ENCODE peak calls at places on chromosome 9, in four cellular contexts. E is H1, I is K562, C is GM12891. H is an unnamed sample.
A peak's percentile ranks its signal among the peaks of the same experiment; 100 is the strongest.

GRCh38 chr9:97773723-97774122 is 76.6 kb upstream of the XPA start:
- DNase-seq in E (no peak), C (no peak), I (peak; percentile 36), H (no peak)

GRCh38 chr9:104992696-104993095 is 64.7 kb upstream of the ABCA1 start:
- DNase-seq in E (no peak), I (no peak), C (no peak), H (no peak)

GRCh38 chr9:126126807-126127206 is 199.8 kb upstream of the MVB12B start:
- DNase-seq in E (no peak), I (no peak), C (no peak), H (no peak)

GRCh38 chr9:93126151-93126781 is 7.8 kb downstream of the NINJ1 start:
- DNase-seq in I (no peak), C (peak; percentile 32), E (no peak), H (no peak)

GRCh38 chr9:78295731-78296130 is 1.2 kb upstream of the PSAT1 start:
- DNase-seq in I (no peak), E (no peak), C (no peak), H (no peak)

GRCh38 chr9:93654351-93654961 is 78.1 kb downstream of the PHF2 start:
- DNase-seq in C (no peak), I (no peak), E (no peak), H (no peak)

GRCh38 chr9:12776775-12777055 is 1.9 kb downstream of the LURAP1L start:
- DNase-seq in I (no peak), C (no peak), E (no peak), H (no peak)

GRCh38 chr9:126482361-126483044 is 131.2 kb upstream of the LMX1B start:
- DNase-seq in I (no peak), C (no peak), E (peak; percentile 36), H (no peak)

GRCh38 chr9:90836396-90837080 is 34.9 kb downstream of the SYK start:
- DNase-seq in I (no peak), C (no peak), E (no peak), H (no peak)

GRCh38 chr9:69073103-69073502 is 37.6 kb downstream of the FXN start:
- DNase-seq in E (no peak), I (no peak), C (no peak), H (no peak)

GRCh38 chr9:82354260-82354659 is 365.7 kb downstream of the SPATA31D1 start:
- DNase-seq in C (no peak), E (no peak), I (no peak), H (no peak)

GRCh38 chr9:133619791-133620190 is 10.6 kb upstream of the FAM163B start:
- DNase-seq in C (peak; percentile 56), E (no peak), I (no peak), H (no peak)

GRCh38 chr9:116855881-116856662 is 169.0 kb downstream of the TRIM32 start:
- DNase-seq in C (no peak), I (no peak), E (no peak), H (no peak)

GRCh38 chr9:103167530-103167929 is 172.4 kb downstream of the CYLC2 start:
- DNase-seq in C (no peak), E (no peak), I (no peak), H (no peak)

GRCh38 chr9:22529426-22530199 is 83.0 kb downstream of the DMRTA1 start:
- DNase-seq in C (no peak), E (no peak), I (no peak), H (no peak)

GRCh38 chr9:96222132-96222531 is 79.8 kb downstream of the HSD17B3 start:
- DNase-seq in C (no peak), E (no peak), I (peak; percentile 48), H (no peak)

GRCh38 chr9:128294142-128294541 is 18.1 kb downstream of the SWI5 start:
- DNase-seq in I (no peak), E (no peak), C (no peak), H (no peak)

DNA sequence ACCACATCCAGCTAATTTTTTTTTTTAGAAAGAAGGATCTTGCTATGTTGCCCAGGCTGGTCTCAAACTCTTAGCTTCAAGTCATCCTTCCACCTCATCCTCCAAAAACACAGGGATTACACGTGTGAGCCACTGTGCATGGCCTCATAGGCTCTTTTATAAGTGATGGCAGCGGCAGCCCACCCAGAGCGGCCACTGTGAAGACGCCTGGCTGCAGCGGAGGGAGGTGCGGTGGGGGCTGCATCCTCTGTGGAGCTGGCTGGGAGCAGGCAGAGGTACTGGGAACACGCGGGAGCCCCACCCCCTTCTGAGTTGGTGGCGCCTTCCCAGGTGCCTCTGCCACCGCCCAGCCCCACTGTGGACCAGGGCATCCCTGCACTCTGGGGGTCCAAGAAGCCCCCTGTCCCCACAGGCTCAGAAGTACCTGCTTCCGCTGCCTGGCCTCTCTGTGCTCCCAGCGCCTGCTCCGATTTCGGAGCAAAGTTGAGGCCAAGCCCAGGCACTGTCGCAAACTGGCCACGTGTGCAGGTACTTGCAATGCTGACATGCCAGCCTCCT is 16.9 kb upstream of the ECPAS start:
- DNase-seq in C (no peak), E (no peak), I (no peak), H (no peak)
- TF ChIP-seq POLR2AphosphoS5 in C (no peak), E (no peak), I (no peak), H (no peak)

DNA sequence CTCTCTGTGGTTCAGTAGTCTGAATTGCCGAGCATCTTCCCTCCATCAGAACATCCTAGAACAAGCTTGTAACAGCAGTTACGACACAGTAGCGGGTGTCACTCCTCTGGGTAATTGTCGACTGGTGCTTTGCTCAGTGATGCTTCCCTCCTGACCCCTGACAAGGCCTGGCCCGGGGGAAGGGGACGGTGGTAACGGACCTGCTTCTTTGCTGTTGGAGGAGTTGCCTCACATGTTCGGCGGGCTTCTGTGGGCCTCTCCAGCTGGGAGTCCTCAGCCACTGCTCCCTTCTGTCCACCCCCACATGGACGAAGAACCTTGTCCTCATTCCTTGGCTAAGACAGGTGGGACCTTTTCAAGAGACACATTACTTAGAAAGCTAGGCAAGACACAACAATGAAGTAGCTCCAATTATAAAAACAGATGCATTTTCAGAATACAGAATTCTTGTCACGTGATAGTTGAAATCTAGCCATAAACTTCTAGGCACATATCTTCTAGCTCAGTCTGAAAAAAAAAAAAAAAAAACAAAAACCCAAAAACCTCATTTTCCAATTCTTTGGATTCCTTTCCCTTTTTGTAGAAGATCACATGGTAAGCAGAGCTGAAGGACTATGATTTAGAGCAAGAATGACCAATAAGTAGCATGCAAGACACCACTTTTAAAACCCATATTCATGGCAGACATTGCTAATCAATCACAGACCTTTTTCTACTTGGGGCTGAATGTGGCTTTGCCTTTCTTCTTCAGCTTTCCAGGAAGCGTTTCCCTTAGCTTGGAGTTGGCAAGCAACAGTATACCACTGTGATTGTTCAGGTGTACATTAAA is 25.0 kb downstream of the HMCN2 start:
- DNase-seq in I (no peak), E (no peak), C (no peak), H (no peak)
- TF ChIP-seq POLR2A in I (no peak), E (no peak), C (no peak), H (no peak)

DNA sequence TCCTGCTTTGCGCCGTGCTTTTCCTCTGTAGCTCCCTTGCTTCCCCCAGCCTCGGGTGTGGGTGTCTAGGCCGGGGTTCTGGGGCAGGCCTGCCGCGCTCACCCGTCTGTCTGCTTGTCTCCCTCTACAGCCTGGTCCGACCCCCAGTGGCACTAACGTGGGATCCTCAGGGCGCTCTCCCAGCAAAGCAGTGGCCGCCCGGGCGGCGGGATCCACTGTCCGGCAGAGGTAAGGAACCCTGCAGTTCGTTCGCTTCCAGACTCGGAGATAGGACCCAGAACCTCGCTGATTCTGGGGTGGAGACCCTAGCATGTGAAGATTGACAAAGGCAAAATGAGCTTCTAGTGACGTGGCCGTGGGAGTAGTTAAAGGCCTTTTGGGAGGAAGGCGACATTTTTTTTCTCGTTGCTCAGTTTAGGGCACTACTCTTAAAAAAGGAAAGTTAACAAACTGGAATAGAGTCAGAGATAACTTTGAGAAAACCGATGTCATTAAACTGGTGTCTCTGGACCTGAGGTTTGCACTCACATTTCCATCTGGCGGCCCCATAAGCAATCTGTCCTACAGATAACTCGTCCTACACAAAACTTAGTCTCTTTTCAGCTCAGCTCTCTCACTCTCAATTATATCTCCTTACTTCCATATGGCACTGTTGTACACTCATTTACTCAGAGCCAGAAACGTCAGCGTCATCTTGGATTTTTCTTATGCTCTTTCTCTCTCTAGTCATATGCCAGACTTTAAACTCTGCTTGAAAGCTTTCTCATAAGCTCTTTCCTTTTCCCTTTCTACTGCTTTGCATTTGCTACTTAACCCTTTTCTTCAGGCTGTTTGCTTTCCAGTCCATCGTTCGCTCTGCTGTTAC is 566 bp downstream of the SEC61B start:
- DNase-seq in I (no peak), E (no peak), C (no peak), H (no peak)
- TF ChIP-seq TAF1 in I (peak; percentile 16), E (no peak), C (no peak), H (no peak)

GRCh38 chr9:14723301-14723700 is 768 bp upstream of the CER1 start:
- DNase-seq in C (no peak), E (no peak), I (no peak), H (no peak)

GRCh38 chr9:14722391-14723035 is at the start of gene CER1:
- DNase-seq in C (no peak), E (peak; percentile 82), I (no peak), H (no peak)

GRCh38 chr9:14715102-14715501 is 7.4 kb downstream of the CER1 start:
- DNase-seq in E (no peak), C (no peak), I (no peak), H (no peak)

GRCh38 chr9:14719231-14719923 is 3.2 kb downstream of the CER1 start:
- DNase-seq in I (no peak), E (no peak), C (no peak), H (no peak)
- TF ChIP-seq POLR2AphosphoS5 in I (no peak), E (no peak), C (no peak), H (no peak)

GRCh38 chr9:86796671-86797070 is 150.6 kb downstream of the GAS1 start:
- DNase-seq in C (no peak), I (no peak), E (no peak), H (no peak)

GRCh38 chr9:86792136-86792535 is 155.2 kb downstream of the GAS1 start:
- DNase-seq in I (no peak), C (no peak), E (no peak), H (no peak)

GRCh38 chr9:86795047-86795437 is 152.3 kb downstream of the GAS1 start:
- DNase-seq in E (no peak), I (no peak), C (no peak), H (no peak)

GRCh38 chr9:86794356-86795046 is 152.8 kb downstream of the GAS1 start:
- DNase-seq in I (no peak), C (no peak), E (no peak), H (no peak)

GRCh38 chr9:86795861-86796497 is 151.3 kb downstream of the GAS1 start:
- DNase-seq in E (no peak), I (no peak), C (no peak), H (no peak)
- TF ChIP-seq POLR2A in E (no peak), I (no peak), C (no peak), H (no peak)

DNA sequence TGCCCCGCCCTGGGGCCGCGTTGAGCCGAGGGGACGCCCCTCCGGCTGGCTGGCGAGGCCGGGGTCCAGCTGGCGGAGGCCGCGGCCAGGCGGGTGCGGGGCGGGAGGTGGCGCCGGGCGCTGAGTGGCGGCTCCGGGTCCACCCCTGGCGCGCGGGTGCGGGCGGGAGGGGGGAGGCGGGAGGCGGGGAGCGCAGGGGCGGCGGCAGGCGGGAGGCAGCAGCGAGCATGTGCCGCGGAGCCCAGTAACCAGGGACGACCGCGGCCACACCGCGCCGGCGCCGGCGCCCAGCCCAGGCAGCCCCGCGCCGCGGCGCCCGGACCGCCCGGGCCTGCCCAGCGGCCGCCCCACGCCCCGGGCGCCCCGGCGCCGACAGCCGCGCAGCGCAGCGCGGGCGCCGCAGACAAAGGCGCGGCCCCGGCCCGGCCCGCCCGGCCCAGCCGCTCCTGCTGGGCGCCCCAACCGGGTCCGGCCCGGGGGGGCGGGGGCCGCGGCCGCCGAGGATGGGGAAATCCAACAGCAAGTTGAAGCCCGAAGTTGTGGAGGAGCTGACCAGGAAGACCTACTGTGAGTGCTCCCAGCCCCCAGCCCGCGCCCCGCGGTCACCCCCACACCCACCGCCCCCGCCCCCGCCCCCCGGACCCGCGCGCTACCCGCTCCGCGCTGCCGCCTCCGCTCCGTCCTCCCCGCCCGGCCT is at the start of gene NCS1:
- DNase-seq in E (no peak), I (peak; percentile 94), C (peak; percentile 66), H (no peak)
- TF ChIP-seq TAF1 in E (no peak), I (no peak), C (no peak), H (no peak)